ENCODE peak calls at places on chromosome 12, in five cellular contexts. One of them, this sample, is unnamed. For H3K27me3, the result is how much of the 10 kb centered on the place peaks cover.

GRCh38 chr12:76155157-76155556 is 70.7 kb upstream of the NAP1L1 start:
- DNase-seq in lung: no peak
- DNase-seq in CD8-positive, alpha-beta T cell: no peak
- DNase-seq in right atrium auricular region: no peak
- DNase-seq in ovary: no peak
- DNase-seq in this sample: no peak

GRCh38 chr12:89351489-89352241 is 636 bp downstream of the DUSP6 start:
- DNase-seq in lung: peak
- DNase-seq in right atrium auricular region: no peak
- DNase-seq in CD8-positive, alpha-beta T cell: peak
- DNase-seq in ovary: peak
- DNase-seq in this sample: peak

GRCh38 chr12:58349161-58349560 is 407.8 kb downstream of the ATP23 start:
- DNase-seq in lung: no peak
- DNase-seq in right atrium auricular region: no peak
- DNase-seq in ovary: no peak
- DNase-seq in CD8-positive, alpha-beta T cell: no peak
- DNase-seq in this sample: no peak

GRCh38 chr12:117686911-117687377 is 281.8 kb downstream of the KSR2 start:
- DNase-seq in lung: no peak
- DNase-seq in right atrium auricular region: no peak
- DNase-seq in CD8-positive, alpha-beta T cell: no peak
- DNase-seq in ovary: no peak
- DNase-seq in this sample: no peak

GRCh38 chr12:87960557-87960956 is 68.6 kb downstream of the C12orf50 start:
- DNase-seq in ovary: no peak
- DNase-seq in CD8-positive, alpha-beta T cell: no peak
- DNase-seq in lung: no peak
- DNase-seq in right atrium auricular region: no peak
- DNase-seq in this sample: no peak

GRCh38 chr12:121697093-121697698 is 15.4 kb upstream of the TMEM120B start:
- DNase-seq in ovary: no peak
- DNase-seq in CD8-positive, alpha-beta T cell: no peak
- DNase-seq in right atrium auricular region: no peak
- DNase-seq in lung: no peak
- DNase-seq in this sample: no peak

GRCh38 chr12:101076940-101077351 is 133.1 kb downstream of the SLC5A8 start:
- DNase-seq in right atrium auricular region: no peak
- DNase-seq in ovary: no peak
- DNase-seq in lung: no peak
- DNase-seq in CD8-positive, alpha-beta T cell: no peak
- DNase-seq in this sample: no peak

GRCh38 chr12:9706081-9706685 is 26.7 kb downstream of the CLECL1 start:
- DNase-seq in lung: no peak
- DNase-seq in ovary: no peak
- DNase-seq in CD8-positive, alpha-beta T cell: no peak
- DNase-seq in right atrium auricular region: no peak
- DNase-seq in this sample: no peak

GRCh38 chr12:115375188-115375991 is 691.4 kb upstream of the TBX3 start:
- DNase-seq in right atrium auricular region: no peak
- DNase-seq in ovary: no peak
- DNase-seq in CD8-positive, alpha-beta T cell: no peak
- DNase-seq in lung: no peak
- DNase-seq in this sample: peak
- H3K27me3 ChIP-seq in right atrium auricular region: under half
- H3K27me3 ChIP-seq in ovary: under half
- H3K27me3 ChIP-seq in CD8-positive, alpha-beta T cell: under half
- H3K27me3 ChIP-seq in lung: under half
- H3K27me3 ChIP-seq in this sample: under half

GRCh38 chr12:23014749-23015148 is 389.8 kb downstream of the ETNK1 start:
- DNase-seq in lung: no peak
- DNase-seq in right atrium auricular region: no peak
- DNase-seq in CD8-positive, alpha-beta T cell: no peak
- DNase-seq in ovary: no peak
- DNase-seq in this sample: no peak
- TF ChIP-seq CTCF in lung: no peak
- TF ChIP-seq CTCF in right atrium auricular region: no peak
- TF ChIP-seq CTCF in CD8-positive, alpha-beta T cell: no peak
- TF ChIP-seq CTCF in ovary: no peak
- TF ChIP-seq CTCF in this sample: no peak

DNA sequence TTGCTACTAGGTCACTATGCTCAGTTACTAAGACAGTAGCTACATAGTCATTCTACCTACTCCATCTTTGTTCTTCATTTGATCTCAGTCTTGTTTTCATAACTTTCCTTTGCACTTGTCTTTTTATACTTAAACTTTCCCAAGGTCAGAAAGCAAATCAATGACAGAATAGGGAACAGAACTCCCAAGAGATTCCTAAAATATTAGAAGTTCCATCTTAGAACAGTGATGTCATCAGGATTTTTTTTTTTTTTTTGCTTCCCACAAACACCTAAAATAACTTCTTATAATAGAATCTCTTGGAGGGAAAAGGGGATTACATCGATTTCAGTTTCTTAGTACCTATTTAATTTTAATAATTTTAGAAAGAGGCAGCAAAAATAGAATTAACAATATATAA is 65.8 kb downstream of the NTN4 start:
- DNase-seq in CD8-positive, alpha-beta T cell: no peak
- DNase-seq in right atrium auricular region: no peak
- DNase-seq in ovary: no peak
- DNase-seq in lung: no peak
- DNase-seq in this sample: no peak
- H3K27me3 ChIP-seq in CD8-positive, alpha-beta T cell: under half
- H3K27me3 ChIP-seq in right atrium auricular region: under half
- H3K27me3 ChIP-seq in ovary: under half
- H3K27me3 ChIP-seq in lung: under half
- H3K27me3 ChIP-seq in this sample: under half

DNA sequence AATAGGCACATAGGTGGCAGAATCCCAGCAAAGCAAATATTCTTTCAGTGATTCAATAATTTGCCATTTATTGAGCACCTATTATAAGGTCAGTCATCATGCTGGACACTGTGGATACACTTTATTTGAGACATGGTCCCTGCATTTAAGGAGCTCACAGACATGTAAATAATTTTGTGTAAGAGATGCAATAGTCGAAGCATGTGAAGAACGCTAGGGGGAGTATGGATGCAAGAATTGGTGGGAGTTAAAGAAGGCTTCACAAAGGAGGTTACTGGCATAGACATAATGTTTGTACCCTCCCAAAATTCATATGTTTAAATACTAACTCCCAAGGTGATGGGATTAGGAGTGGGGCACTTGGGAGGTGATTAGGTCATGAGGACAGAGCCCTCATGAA is 260.6 kb upstream of the GARIN6 start:
- DNase-seq in ovary: no peak
- DNase-seq in right atrium auricular region: no peak
- DNase-seq in CD8-positive, alpha-beta T cell: no peak
- DNase-seq in lung: no peak
- DNase-seq in this sample: no peak
- TF ChIP-seq CTCF in ovary: no peak
- TF ChIP-seq CTCF in right atrium auricular region: no peak
- TF ChIP-seq CTCF in CD8-positive, alpha-beta T cell: no peak
- TF ChIP-seq CTCF in lung: no peak
- TF ChIP-seq CTCF in this sample: peak